ENCODE peak calls at places on chromosomes 2 and 18, in six cellular contexts. One of them, this sample, is unnamed.

GRCh38 chr2:208366215-208367132 is 40.1 kb upstream of the PTH2R start:
- DNase-seq in astrocyte of the hippocampus: no peak
- DNase-seq in CD8-positive, alpha-beta T cell: no peak
- DNase-seq in activated T-helper 1 cell treated with anti-CD3 and anti-CD28 coated beads, Interleukin-2, amount 50 U/mL, for 16 hours: no peak
- DNase-seq in NCI-H774: no peak
- DNase-seq in tibial artery: no peak
- DNase-seq in this sample: no peak

GRCh38 chr2:52976132-52976949 is 791.3 kb upstream of the CHAC2 start:
- DNase-seq in activated T-helper 1 cell treated with anti-CD3 and anti-CD28 coated beads, Interleukin-2, amount 50 U/mL, for 16 hours: no peak
- DNase-seq in CD8-positive, alpha-beta T cell: no peak
- DNase-seq in NCI-H774: no peak
- DNase-seq in astrocyte of the hippocampus: peak; percentile 45
- DNase-seq in tibial artery: no peak
- DNase-seq in this sample: no peak

GRCh38 chr2:99572798-99573197 is 83.0 kb upstream of the REV1 start:
- DNase-seq in astrocyte of the hippocampus: peak; percentile 42
- DNase-seq in activated T-helper 1 cell treated with anti-CD3 and anti-CD28 coated beads, Interleukin-2, amount 50 U/mL, for 16 hours: no peak
- DNase-seq in CD8-positive, alpha-beta T cell: no peak
- DNase-seq in tibial artery: no peak
- DNase-seq in NCI-H774: no peak
- DNase-seq in this sample: no peak

GRCh38 chr2:84631985-84632384 is 115.7 kb downstream of the DNAH6 start:
- DNase-seq in tibial artery: no peak
- DNase-seq in NCI-H774: no peak
- DNase-seq in activated T-helper 1 cell treated with anti-CD3 and anti-CD28 coated beads, Interleukin-2, amount 50 U/mL, for 16 hours: no peak
- DNase-seq in astrocyte of the hippocampus: no peak
- DNase-seq in CD8-positive, alpha-beta T cell: no peak
- DNase-seq in this sample: no peak

GRCh38 chr2:109382946-109383345 is 230.8 kb downstream of the SEPTIN10 start:
- DNase-seq in astrocyte of the hippocampus: peak; percentile 82
- DNase-seq in CD8-positive, alpha-beta T cell: no peak
- DNase-seq in tibial artery: peak; percentile 80
- DNase-seq in activated T-helper 1 cell treated with anti-CD3 and anti-CD28 coated beads, Interleukin-2, amount 50 U/mL, for 16 hours: no peak
- DNase-seq in NCI-H774: no peak
- DNase-seq in this sample: no peak

GRCh38 chr2:127611076-127611925 is 34.7 kb upstream of the GPR17 start:
- DNase-seq in activated T-helper 1 cell treated with anti-CD3 and anti-CD28 coated beads, Interleukin-2, amount 50 U/mL, for 16 hours: no peak
- DNase-seq in CD8-positive, alpha-beta T cell: peak; percentile 21
- DNase-seq in NCI-H774: no peak
- DNase-seq in astrocyte of the hippocampus: no peak
- DNase-seq in tibial artery: no peak
- DNase-seq in this sample: no peak

GRCh38 chr2:33275689-33276444 is 200.6 kb upstream of the RASGRP3 start:
- DNase-seq in NCI-H774: no peak
- DNase-seq in tibial artery: peak; percentile 78
- DNase-seq in CD8-positive, alpha-beta T cell: peak; percentile 52
- DNase-seq in astrocyte of the hippocampus: peak; percentile 89
- DNase-seq in activated T-helper 1 cell treated with anti-CD3 and anti-CD28 coated beads, Interleukin-2, amount 50 U/mL, for 16 hours: no peak
- DNase-seq in this sample: peak; percentile 77

GRCh38 chr2:101706819-101707177 is 9.3 kb downstream of the MAP4K4 start:
- DNase-seq in activated T-helper 1 cell treated with anti-CD3 and anti-CD28 coated beads, Interleukin-2, amount 50 U/mL, for 16 hours: no peak
- DNase-seq in NCI-H774: no peak
- DNase-seq in tibial artery: no peak
- DNase-seq in CD8-positive, alpha-beta T cell: peak; percentile 39
- DNase-seq in astrocyte of the hippocampus: no peak
- DNase-seq in this sample: peak; percentile 65

GRCh38 chr2:168136392-168136977 is 110.9 kb downstream of the STK39 start:
- DNase-seq in NCI-H774: no peak
- DNase-seq in astrocyte of the hippocampus: peak; percentile 34
- DNase-seq in CD8-positive, alpha-beta T cell: no peak
- DNase-seq in tibial artery: no peak
- DNase-seq in activated T-helper 1 cell treated with anti-CD3 and anti-CD28 coated beads, Interleukin-2, amount 50 U/mL, for 16 hours: no peak
- DNase-seq in this sample: no peak

GRCh38 chr2:127046579-127046978 is 60.4 kb downstream of the BIN1 start:
- DNase-seq in activated T-helper 1 cell treated with anti-CD3 and anti-CD28 coated beads, Interleukin-2, amount 50 U/mL, for 16 hours: no peak
- DNase-seq in NCI-H774: no peak
- DNase-seq in astrocyte of the hippocampus: no peak
- DNase-seq in tibial artery: no peak
- DNase-seq in CD8-positive, alpha-beta T cell: peak; percentile 25
- DNase-seq in this sample: no peak

GRCh38 chr2:217996345-217996744 is 6.5 kb downstream of the TNS1 start:
- DNase-seq in tibial artery: peak; percentile 78
- DNase-seq in astrocyte of the hippocampus: peak; percentile 70
- DNase-seq in NCI-H774: no peak
- DNase-seq in CD8-positive, alpha-beta T cell: no peak
- DNase-seq in activated T-helper 1 cell treated with anti-CD3 and anti-CD28 coated beads, Interleukin-2, amount 50 U/mL, for 16 hours: no peak
- DNase-seq in this sample: no peak

GRCh38 chr18:69172046-69172445 is 228.6 kb upstream of the DOK6 start:
- DNase-seq in astrocyte of the hippocampus: no peak
- DNase-seq in CD8-positive, alpha-beta T cell: no peak
- DNase-seq in tibial artery: no peak
- DNase-seq in NCI-H774: no peak
- DNase-seq in activated T-helper 1 cell treated with anti-CD3 and anti-CD28 coated beads, Interleukin-2, amount 50 U/mL, for 16 hours: no peak
- DNase-seq in this sample: no peak

GRCh38 chr2:195984951-195985726 is 83.5 kb downstream of the DNAH7 start:
- DNase-seq in astrocyte of the hippocampus: peak; percentile 52
- DNase-seq in activated T-helper 1 cell treated with anti-CD3 and anti-CD28 coated beads, Interleukin-2, amount 50 U/mL, for 16 hours: no peak
- DNase-seq in tibial artery: no peak
- DNase-seq in CD8-positive, alpha-beta T cell: no peak
- DNase-seq in NCI-H774: no peak
- DNase-seq in this sample: no peak

GRCh38 chr2:12177052-12177994 is 430.9 kb downstream of the LPIN1 start:
- DNase-seq in tibial artery: peak; percentile 67
- DNase-seq in astrocyte of the hippocampus: peak; percentile 77
- DNase-seq in NCI-H774: no peak
- DNase-seq in CD8-positive, alpha-beta T cell: peak; percentile 65
- DNase-seq in activated T-helper 1 cell treated with anti-CD3 and anti-CD28 coated beads, Interleukin-2, amount 50 U/mL, for 16 hours: no peak
- DNase-seq in this sample: no peak

GRCh38 chr2:20622731-20623130 is 28.2 kb downstream of the HS1BP3 start:
- DNase-seq in tibial artery: peak; percentile 14
- DNase-seq in activated T-helper 1 cell treated with anti-CD3 and anti-CD28 coated beads, Interleukin-2, amount 50 U/mL, for 16 hours: no peak
- DNase-seq in CD8-positive, alpha-beta T cell: no peak
- DNase-seq in NCI-H774: no peak
- DNase-seq in astrocyte of the hippocampus: peak; percentile 36
- DNase-seq in this sample: no peak

GRCh38 chr2:211114826-211115450 is 558.5 kb downstream of the CPS1 start:
- DNase-seq in astrocyte of the hippocampus: peak; percentile 47
- DNase-seq in tibial artery: no peak
- DNase-seq in NCI-H774: no peak
- DNase-seq in activated T-helper 1 cell treated with anti-CD3 and anti-CD28 coated beads, Interleukin-2, amount 50 U/mL, for 16 hours: no peak
- DNase-seq in CD8-positive, alpha-beta T cell: no peak
- DNase-seq in this sample: no peak

GRCh38 chr2:1572638-1573037 is 159.4 kb downstream of the TPO start:
- DNase-seq in NCI-H774: no peak
- DNase-seq in astrocyte of the hippocampus: peak; percentile 28
- DNase-seq in CD8-positive, alpha-beta T cell: peak; percentile 23
- DNase-seq in activated T-helper 1 cell treated with anti-CD3 and anti-CD28 coated beads, Interleukin-2, amount 50 U/mL, for 16 hours: no peak
- DNase-seq in tibial artery: no peak
- DNase-seq in this sample: no peak

GRCh38 chr2:71226391-71226964 is 425 bp downstream of the PAIP2B start:
- DNase-seq in tibial artery: peak; percentile 31
- DNase-seq in NCI-H774: peak; percentile 58
- DNase-seq in CD8-positive, alpha-beta T cell: peak; percentile 56
- DNase-seq in activated T-helper 1 cell treated with anti-CD3 and anti-CD28 coated beads, Interleukin-2, amount 50 U/mL, for 16 hours: no peak
- DNase-seq in astrocyte of the hippocampus: peak; percentile 42
- DNase-seq in this sample: no peak

GRCh38 chr2:118635891-118636290 is 211.6 kb downstream of the EN1 start:
- DNase-seq in CD8-positive, alpha-beta T cell: no peak
- DNase-seq in tibial artery: no peak
- DNase-seq in astrocyte of the hippocampus: no peak
- DNase-seq in NCI-H774: no peak
- DNase-seq in activated T-helper 1 cell treated with anti-CD3 and anti-CD28 coated beads, Interleukin-2, amount 50 U/mL, for 16 hours: no peak
- DNase-seq in this sample: no peak

GRCh38 chr18:32346667-32347066 is 124.0 kb downstream of the GAREM1 start:
- DNase-seq in NCI-H774: no peak
- DNase-seq in CD8-positive, alpha-beta T cell: no peak
- DNase-seq in activated T-helper 1 cell treated with anti-CD3 and anti-CD28 coated beads, Interleukin-2, amount 50 U/mL, for 16 hours: no peak
- DNase-seq in astrocyte of the hippocampus: peak; percentile 66
- DNase-seq in tibial artery: no peak
- DNase-seq in this sample: no peak

GRCh38 chr2:141062016-141062415 is 1068.8 kb downstream of the LRP1B start:
- DNase-seq in tibial artery: no peak
- DNase-seq in NCI-H774: no peak
- DNase-seq in CD8-positive, alpha-beta T cell: no peak
- DNase-seq in activated T-helper 1 cell treated with anti-CD3 and anti-CD28 coated beads, Interleukin-2, amount 50 U/mL, for 16 hours: no peak
- DNase-seq in astrocyte of the hippocampus: no peak
- DNase-seq in this sample: no peak

GRCh38 chr2:134235771-134236170 is 18.1 kb upstream of the MGAT5 start:
- DNase-seq in tibial artery: no peak
- DNase-seq in activated T-helper 1 cell treated with anti-CD3 and anti-CD28 coated beads, Interleukin-2, amount 50 U/mL, for 16 hours: no peak
- DNase-seq in CD8-positive, alpha-beta T cell: no peak
- DNase-seq in astrocyte of the hippocampus: peak; percentile 69
- DNase-seq in NCI-H774: no peak
- DNase-seq in this sample: no peak

GRCh38 chr18:5627756-5628511 is 84.1 kb upstream of the EPB41L3 start:
- DNase-seq in activated T-helper 1 cell treated with anti-CD3 and anti-CD28 coated beads, Interleukin-2, amount 50 U/mL, for 16 hours: no peak
- DNase-seq in CD8-positive, alpha-beta T cell: no peak
- DNase-seq in tibial artery: no peak
- DNase-seq in astrocyte of the hippocampus: no peak
- DNase-seq in NCI-H774: no peak
- DNase-seq in this sample: no peak

GRCh38 chr2:18659891-18660290 is 70.5 kb upstream of the NT5C1B start:
- DNase-seq in tibial artery: no peak
- DNase-seq in activated T-helper 1 cell treated with anti-CD3 and anti-CD28 coated beads, Interleukin-2, amount 50 U/mL, for 16 hours: no peak
- DNase-seq in NCI-H774: no peak
- DNase-seq in CD8-positive, alpha-beta T cell: no peak
- DNase-seq in astrocyte of the hippocampus: no peak
- DNase-seq in this sample: no peak

GRCh38 chr2:175111200-175111657 is 56.8 kb downstream of the ATF2 start:
- DNase-seq in astrocyte of the hippocampus: peak; percentile 71
- DNase-seq in activated T-helper 1 cell treated with anti-CD3 and anti-CD28 coated beads, Interleukin-2, amount 50 U/mL, for 16 hours: no peak
- DNase-seq in NCI-H774: peak; percentile 10
- DNase-seq in CD8-positive, alpha-beta T cell: no peak
- DNase-seq in tibial artery: no peak
- DNase-seq in this sample: peak; percentile 54

This sample was measured in CD4-positive, alpha-beta memory T cell.